ENCODE peak calls at places on chromosomes 5 and 9, in seven cellular contexts. One of them, this sample, is unnamed.

GRCh38 chr5:51651889-51652288 is 268.6 kb downstream of the ISL1 start:
- DNase-seq in Calu3: no peak
- DNase-seq in kidney epithelial cell: peak
- DNase-seq in hepatocyte: no peak
- DNase-seq in HFF-Myc: peak
- DNase-seq in WTC11: no peak
- DNase-seq in GM12864: no peak
- DNase-seq in this sample: no peak

GRCh38 chr9:110842169-110842568 is 173.6 kb downstream of the MUSK start:
- DNase-seq in Calu3: no peak
- DNase-seq in kidney epithelial cell: peak
- DNase-seq in hepatocyte: peak
- DNase-seq in HFF-Myc: no peak
- DNase-seq in WTC11: peak
- DNase-seq in GM12864: peak
- DNase-seq in this sample: no peak

GRCh38 chr5:14204785-14205321 is 61.7 kb downstream of the TRIO start:
- DNase-seq in Calu3: peak
- DNase-seq in kidney epithelial cell: peak
- DNase-seq in hepatocyte: peak
- DNase-seq in HFF-Myc: no peak
- DNase-seq in WTC11: no peak
- DNase-seq in GM12864: no peak
- DNase-seq in this sample: no peak

GRCh38 chr5:87845734-87846133 is 422.9 kb downstream of the TMEM161B start:
- DNase-seq in Calu3: no peak
- DNase-seq in kidney epithelial cell: no peak
- DNase-seq in hepatocyte: no peak
- DNase-seq in HFF-Myc: no peak
- DNase-seq in WTC11: no peak
- DNase-seq in GM12864: no peak
- DNase-seq in this sample: no peak

GRCh38 chr9:70760228-70760627 is 345.8 kb upstream of the KLF9 start:
- DNase-seq in Calu3: no peak
- DNase-seq in kidney epithelial cell: no peak
- DNase-seq in hepatocyte: no peak
- DNase-seq in HFF-Myc: no peak
- DNase-seq in WTC11: no peak
- DNase-seq in GM12864: no peak
- DNase-seq in this sample: no peak

GRCh38 chr9:6144947-6145346 is 70.7 kb upstream of the IL33 start:
- DNase-seq in Calu3: no peak
- DNase-seq in kidney epithelial cell: no peak
- DNase-seq in hepatocyte: no peak
- DNase-seq in HFF-Myc: no peak
- DNase-seq in WTC11: no peak
- DNase-seq in GM12864: no peak
- DNase-seq in this sample: no peak

GRCh38 chr5:98709681-98710080 is 63.8 kb upstream of the RGMB start:
- DNase-seq in Calu3: no peak
- DNase-seq in kidney epithelial cell: no peak
- DNase-seq in hepatocyte: no peak
- DNase-seq in HFF-Myc: no peak
- DNase-seq in WTC11: no peak
- DNase-seq in GM12864: no peak
- DNase-seq in this sample: no peak

GRCh38 chr5:80255752-80256479 is at the start of gene SERINC5:
- DNase-seq in Calu3: peak
- DNase-seq in kidney epithelial cell: no peak
- DNase-seq in hepatocyte: peak
- DNase-seq in HFF-Myc: no peak
- DNase-seq in WTC11: peak
- DNase-seq in GM12864: peak
- DNase-seq in this sample: peak

GRCh38 chr9:77649109-77649812 is 1.1 kb upstream of the GNA14 start:
- DNase-seq in Calu3: no peak
- DNase-seq in kidney epithelial cell: no peak
- DNase-seq in hepatocyte: no peak
- DNase-seq in HFF-Myc: peak
- DNase-seq in WTC11: no peak
- DNase-seq in GM12864: no peak
- DNase-seq in this sample: no peak

GRCh38 chr5:55231476-55232193 is 1.8 kb downstream of the CCNO start:
- DNase-seq in Calu3: peak
- DNase-seq in kidney epithelial cell: no peak
- DNase-seq in hepatocyte: peak
- DNase-seq in HFF-Myc: no peak
- DNase-seq in WTC11: peak
- DNase-seq in GM12864: no peak
- DNase-seq in this sample: peak

GRCh38 chr9:113349434-113350337 is at the start of gene BSPRY:
- DNase-seq in Calu3: peak
- DNase-seq in kidney epithelial cell: no peak
- DNase-seq in hepatocyte: peak
- DNase-seq in HFF-Myc: no peak
- DNase-seq in WTC11: peak
- DNase-seq in GM12864: no peak
- DNase-seq in this sample: peak

GRCh38 chr9:87255437-87256155 is 242.1 kb upstream of the DAPK1 start:
- DNase-seq in Calu3: no peak
- DNase-seq in kidney epithelial cell: no peak
- DNase-seq in hepatocyte: no peak
- DNase-seq in HFF-Myc: no peak
- DNase-seq in WTC11: no peak
- DNase-seq in GM12864: no peak
- DNase-seq in this sample: no peak

GRCh38 chr9:131677445-131678180 is 62.3 kb downstream of the RAPGEF1 start:
- DNase-seq in Calu3: no peak
- DNase-seq in kidney epithelial cell: no peak
- DNase-seq in hepatocyte: no peak
- DNase-seq in HFF-Myc: peak
- DNase-seq in WTC11: no peak
- DNase-seq in GM12864: peak
- DNase-seq in this sample: no peak

GRCh38 chr5:112902561-112902960 is 19.5 kb downstream of the REEP5 start:
- DNase-seq in Calu3: no peak
- DNase-seq in kidney epithelial cell: no peak
- DNase-seq in hepatocyte: no peak
- DNase-seq in HFF-Myc: no peak
- DNase-seq in WTC11: no peak
- DNase-seq in GM12864: no peak
- DNase-seq in this sample: no peak
- TF ChIP-seq CTCF in Calu3: no peak
- TF ChIP-seq CTCF in kidney epithelial cell: no peak
- TF ChIP-seq CTCF in hepatocyte: no peak
- TF ChIP-seq CTCF in HFF-Myc: no peak
- TF ChIP-seq CTCF in WTC11: no peak
- TF ChIP-seq CTCF in GM12864: no peak
- TF ChIP-seq CTCF in this sample: no peak

GRCh38 chr9:117094493-117094892 is 320.4 kb downstream of the ASTN2 start:
- DNase-seq in Calu3: no peak
- DNase-seq in kidney epithelial cell: no peak
- DNase-seq in hepatocyte: no peak
- DNase-seq in HFF-Myc: no peak
- DNase-seq in WTC11: no peak
- DNase-seq in GM12864: no peak
- DNase-seq in this sample: no peak
- TF ChIP-seq CTCF in Calu3: no peak
- TF ChIP-seq CTCF in kidney epithelial cell: no peak
- TF ChIP-seq CTCF in hepatocyte: no peak
- TF ChIP-seq CTCF in HFF-Myc: no peak
- TF ChIP-seq CTCF in WTC11: no peak
- TF ChIP-seq CTCF in GM12864: no peak
- TF ChIP-seq CTCF in this sample: no peak

DNA sequence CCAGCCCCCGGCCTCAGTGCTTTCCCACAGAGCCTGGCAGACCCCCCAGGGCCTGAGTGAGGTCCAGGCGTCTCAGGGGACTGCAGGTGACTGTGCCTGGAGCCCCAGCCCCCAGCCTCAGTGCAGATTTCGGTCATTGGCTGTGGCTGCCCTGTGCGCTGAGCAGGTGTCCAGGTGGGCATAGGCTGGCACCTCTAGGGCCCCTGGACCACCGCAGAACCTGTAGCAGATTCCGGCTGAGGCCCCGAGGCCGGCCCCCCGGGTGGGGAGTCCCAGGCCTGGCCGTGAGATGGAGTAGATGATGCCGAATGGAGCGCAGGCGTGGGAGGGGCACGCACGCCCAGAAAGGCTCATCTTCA is 12.1 kb downstream of the EXD3 start:
- DNase-seq in Calu3: no peak
- DNase-seq in kidney epithelial cell: no peak
- DNase-seq in hepatocyte: no peak
- DNase-seq in HFF-Myc: no peak
- DNase-seq in WTC11: no peak
- DNase-seq in GM12864: no peak
- DNase-seq in this sample: no peak
- TF ChIP-seq CTCF in Calu3: no peak
- TF ChIP-seq CTCF in kidney epithelial cell: no peak
- TF ChIP-seq CTCF in hepatocyte: no peak
- TF ChIP-seq CTCF in HFF-Myc: no peak
- TF ChIP-seq CTCF in WTC11: no peak
- TF ChIP-seq CTCF in GM12864: no peak
- TF ChIP-seq CTCF in this sample: no peak

GRCh38 chr5:150024241-150024984 is 23.9 kb downstream of the HMGXB3 start:
- DNase-seq in Calu3: no peak
- DNase-seq in kidney epithelial cell: no peak
- DNase-seq in hepatocyte: no peak
- DNase-seq in HFF-Myc: no peak
- DNase-seq in WTC11: no peak
- DNase-seq in GM12864: no peak
- DNase-seq in this sample: no peak
- TF ChIP-seq CTCF in Calu3: no peak
- TF ChIP-seq CTCF in kidney epithelial cell: no peak
- TF ChIP-seq CTCF in hepatocyte: peak
- TF ChIP-seq CTCF in HFF-Myc: no peak
- TF ChIP-seq CTCF in WTC11: no peak
- TF ChIP-seq CTCF in GM12864: no peak
- TF ChIP-seq CTCF in this sample: peak

DNA sequence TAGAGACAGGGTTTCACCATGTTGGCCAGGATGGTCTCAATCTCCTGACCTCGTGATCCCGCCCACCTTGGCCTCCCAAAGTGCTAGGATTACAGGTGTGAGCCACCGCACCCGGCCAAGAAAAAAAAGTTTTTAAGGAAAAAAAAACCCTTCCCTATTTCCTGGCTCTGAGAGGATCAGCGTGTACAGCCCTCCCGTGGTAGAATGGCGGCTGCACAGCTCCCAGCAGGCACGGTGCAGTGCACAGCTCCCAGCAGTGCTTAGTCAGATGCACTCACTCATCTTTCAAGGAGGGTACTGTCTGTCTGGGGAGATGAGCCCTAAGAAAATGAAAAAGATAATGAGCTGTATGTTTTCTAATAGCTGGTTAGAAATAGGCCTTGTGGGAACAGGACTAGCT is 36.8 kb upstream of the SLC2A8 start:
- DNase-seq in Calu3: no peak
- DNase-seq in kidney epithelial cell: no peak
- DNase-seq in hepatocyte: no peak
- DNase-seq in HFF-Myc: no peak
- DNase-seq in WTC11: no peak
- DNase-seq in GM12864: no peak
- DNase-seq in this sample: no peak
- TF ChIP-seq CTCF in Calu3: no peak
- TF ChIP-seq CTCF in kidney epithelial cell: no peak
- TF ChIP-seq CTCF in hepatocyte: no peak
- TF ChIP-seq CTCF in HFF-Myc: no peak
- TF ChIP-seq CTCF in WTC11: no peak
- TF ChIP-seq CTCF in GM12864: no peak
- TF ChIP-seq CTCF in this sample: no peak

DNA sequence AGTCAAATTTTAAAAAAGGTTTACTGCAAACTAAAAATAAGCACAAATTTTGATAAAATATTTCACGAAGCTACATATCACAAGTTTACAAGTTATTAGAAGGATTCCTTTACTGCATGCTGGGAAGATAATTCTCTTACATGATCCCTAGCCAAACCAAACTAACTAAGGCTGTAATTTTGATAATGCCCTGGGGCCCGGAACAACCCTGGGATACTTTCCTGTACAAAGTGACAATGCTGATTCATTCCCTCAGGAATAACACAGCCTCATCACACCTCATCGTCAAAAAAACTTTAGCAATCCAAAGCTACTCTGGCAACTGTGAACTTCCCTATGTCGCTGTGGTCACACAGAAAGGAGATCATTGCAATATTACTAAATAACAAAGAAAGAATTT is 402.9 kb downstream of the RAB3C start:
- DNase-seq in Calu3: no peak
- DNase-seq in kidney epithelial cell: no peak
- DNase-seq in hepatocyte: no peak
- DNase-seq in HFF-Myc: no peak
- DNase-seq in WTC11: no peak
- DNase-seq in GM12864: no peak
- DNase-seq in this sample: no peak
- TF ChIP-seq CTCF in Calu3: no peak
- TF ChIP-seq CTCF in kidney epithelial cell: no peak
- TF ChIP-seq CTCF in hepatocyte: no peak
- TF ChIP-seq CTCF in HFF-Myc: no peak
- TF ChIP-seq CTCF in WTC11: no peak
- TF ChIP-seq CTCF in GM12864: no peak
- TF ChIP-seq CTCF in this sample: no peak

DNA sequence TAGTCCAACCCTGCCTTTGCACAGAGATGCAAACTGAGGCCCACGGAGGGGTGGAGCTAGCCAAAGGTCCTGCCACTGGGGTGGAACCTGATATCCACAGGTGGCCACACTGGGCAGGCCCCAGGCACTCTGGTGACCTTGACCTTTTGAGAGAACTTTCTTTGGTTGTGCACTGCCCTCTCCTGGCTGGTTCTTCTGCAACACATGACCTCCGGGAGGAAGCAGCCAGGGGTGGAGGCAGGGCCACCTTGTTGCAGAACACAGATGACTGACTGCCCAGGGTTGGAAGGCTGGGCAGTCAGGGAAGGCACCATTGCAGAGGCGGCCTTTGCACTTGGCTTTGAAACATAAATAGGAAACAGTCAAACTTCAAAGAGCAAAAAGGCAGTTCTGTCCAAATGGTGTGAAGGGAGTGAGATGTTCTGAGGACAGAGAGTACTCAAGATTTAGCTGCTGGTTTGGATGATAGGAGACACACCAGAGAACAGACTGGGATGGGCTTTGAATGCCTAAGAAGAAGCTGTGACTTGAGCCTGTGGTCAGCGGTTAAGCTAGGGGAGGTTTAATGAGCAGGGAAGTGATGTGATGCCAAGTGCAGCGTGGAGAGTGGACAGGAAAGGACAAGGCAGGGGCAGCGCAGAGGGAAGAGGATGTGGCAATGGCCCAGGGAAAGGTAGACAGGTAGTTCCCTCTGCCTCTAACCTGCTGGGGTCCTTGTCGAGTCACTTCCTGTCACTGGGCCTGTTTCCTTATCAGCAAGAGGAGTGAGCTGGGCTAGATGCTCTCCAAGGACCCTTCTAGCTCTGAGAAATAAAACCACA is 6.8 kb upstream of the TCOF1 start:
- DNase-seq in Calu3: peak
- DNase-seq in kidney epithelial cell: peak
- DNase-seq in hepatocyte: peak
- DNase-seq in HFF-Myc: peak
- DNase-seq in WTC11: peak
- DNase-seq in GM12864: peak
- DNase-seq in this sample: peak
- TF ChIP-seq CTCF in Calu3: peak
- TF ChIP-seq CTCF in kidney epithelial cell: peak
- TF ChIP-seq CTCF in hepatocyte: peak
- TF ChIP-seq CTCF in HFF-Myc: peak
- TF ChIP-seq CTCF in WTC11: peak
- TF ChIP-seq CTCF in GM12864: peak
- TF ChIP-seq CTCF in this sample: peak

This sample was measured in GM13976.